ENCODE peak calls at places on chromosomes 2 and 18, in five cellular contexts. One of them, this sample, is unnamed.

GRCh38 chr2:113711857-113712256 is 44.6 kb downstream of the SLC35F5 start:
- DNase-seq in GM06990: no peak
- DNase-seq in colonic mucosa: no peak
- DNase-seq in glutamatergic neuron: no peak
- DNase-seq in kidney: no peak
- DNase-seq in this sample: no peak

GRCh38 chr2:2950403-2950952 is 427.1 kb downstream of the EIPR1 start:
- DNase-seq in colonic mucosa: no peak
- DNase-seq in glutamatergic neuron: no peak
- DNase-seq in kidney: no peak
- DNase-seq in GM06990: no peak
- DNase-seq in this sample: no peak

GRCh38 chr18:42289526-42289925 is 334.5 kb downstream of the PIK3C3 start:
- DNase-seq in kidney: no peak
- DNase-seq in colonic mucosa: no peak
- DNase-seq in GM06990: no peak
- DNase-seq in glutamatergic neuron: no peak
- DNase-seq in this sample: no peak

GRCh38 chr2:177002983-177003382 is 209.6 kb upstream of the HNRNPA3 start:
- DNase-seq in kidney: no peak
- DNase-seq in GM06990: no peak
- DNase-seq in glutamatergic neuron: no peak
- DNase-seq in colonic mucosa: no peak
- DNase-seq in this sample: no peak

GRCh38 chr2:190121971-190122370 is 59.4 kb upstream of the MSTN start:
- DNase-seq in colonic mucosa: no peak
- DNase-seq in GM06990: peak
- DNase-seq in glutamatergic neuron: no peak
- DNase-seq in kidney: no peak
- DNase-seq in this sample: peak

GRCh38 chr2:15976334-15976733 is 36.0 kb downstream of the MYCN start:
- DNase-seq in kidney: no peak
- DNase-seq in GM06990: no peak
- DNase-seq in glutamatergic neuron: no peak
- DNase-seq in colonic mucosa: no peak
- DNase-seq in this sample: no peak

GRCh38 chr2:145431181-145431951 is 911.4 kb upstream of the ZEB2 start:
- DNase-seq in glutamatergic neuron: peak
- DNase-seq in kidney: no peak
- DNase-seq in GM06990: no peak
- DNase-seq in colonic mucosa: no peak
- DNase-seq in this sample: no peak

GRCh38 chr2:159454185-159454584 is 162.2 kb downstream of the BAZ2B start:
- DNase-seq in GM06990: no peak
- DNase-seq in colonic mucosa: no peak
- DNase-seq in glutamatergic neuron: no peak
- DNase-seq in kidney: no peak
- DNase-seq in this sample: peak

GRCh38 chr2:122307772-122308171 is 552.3 kb downstream of the TSN start:
- DNase-seq in kidney: peak
- DNase-seq in colonic mucosa: no peak
- DNase-seq in GM06990: no peak
- DNase-seq in glutamatergic neuron: no peak
- DNase-seq in this sample: no peak

GRCh38 chr2:237694423-237695194 is 67.2 kb downstream of the LRRFIP1 start:
- DNase-seq in GM06990: peak
- DNase-seq in colonic mucosa: no peak
- DNase-seq in glutamatergic neuron: no peak
- DNase-seq in kidney: peak
- DNase-seq in this sample: no peak

GRCh38 chr2:101517753-101518152 is 42.8 kb upstream of the RFX8 start:
- DNase-seq in glutamatergic neuron: no peak
- DNase-seq in kidney: no peak
- DNase-seq in colonic mucosa: no peak
- DNase-seq in GM06990: no peak
- DNase-seq in this sample: peak

GRCh38 chr2:232075080-232075479 is 113.6 kb downstream of the DIS3L2 start:
- DNase-seq in colonic mucosa: no peak
- DNase-seq in GM06990: no peak
- DNase-seq in glutamatergic neuron: no peak
- DNase-seq in kidney: no peak
- DNase-seq in this sample: peak

GRCh38 chr2:112891333-112891950 is 19.5 kb upstream of the IL37 start:
- DNase-seq in GM06990: no peak
- DNase-seq in colonic mucosa: peak
- DNase-seq in kidney: peak
- DNase-seq in glutamatergic neuron: no peak
- DNase-seq in this sample: no peak

GRCh38 chr2:4135765-4136164 is 432.4 kb downstream of the DCDC2C start:
- DNase-seq in glutamatergic neuron: no peak
- DNase-seq in colonic mucosa: no peak
- DNase-seq in GM06990: no peak
- DNase-seq in kidney: peak
- DNase-seq in this sample: no peak

GRCh38 chr2:223618172-223619035 is 16.2 kb upstream of the SCG2 start:
- DNase-seq in GM06990: no peak
- DNase-seq in kidney: no peak
- DNase-seq in colonic mucosa: no peak
- DNase-seq in glutamatergic neuron: peak
- DNase-seq in this sample: no peak

GRCh38 chr2:128315122-128315828 is 3.4 kb downstream of the HS6ST1 start:
- DNase-seq in GM06990: no peak
- DNase-seq in colonic mucosa: no peak
- DNase-seq in kidney: peak
- DNase-seq in glutamatergic neuron: no peak
- DNase-seq in this sample: no peak

GRCh38 chr18:9796933-9797549 is 88.7 kb upstream of the TXNDC2 start:
- DNase-seq in GM06990: no peak
- DNase-seq in colonic mucosa: no peak
- DNase-seq in glutamatergic neuron: peak
- DNase-seq in kidney: no peak
- DNase-seq in this sample: peak

GRCh38 chr2:64914247-64914646 is 75.0 kb upstream of the SLC1A4 start:
- DNase-seq in kidney: no peak
- DNase-seq in GM06990: no peak
- DNase-seq in glutamatergic neuron: no peak
- DNase-seq in colonic mucosa: no peak
- DNase-seq in this sample: no peak

GRCh38 chr2:133266075-133266925 is 302.0 kb downstream of the NCKAP5 start:
- DNase-seq in kidney: peak
- DNase-seq in GM06990: peak
- DNase-seq in glutamatergic neuron: peak
- DNase-seq in colonic mucosa: no peak
- DNase-seq in this sample: peak

GRCh38 chr18:8635087-8635486 is 25.9 kb downstream of the RAB12 start:
- DNase-seq in kidney: no peak
- DNase-seq in colonic mucosa: no peak
- DNase-seq in GM06990: no peak
- DNase-seq in glutamatergic neuron: no peak
- DNase-seq in this sample: peak

GRCh38 chr18:44839239-44839666 is 158.6 kb downstream of the SETBP1 start:
- DNase-seq in kidney: peak
- DNase-seq in colonic mucosa: peak
- DNase-seq in GM06990: peak
- DNase-seq in glutamatergic neuron: peak
- DNase-seq in this sample: peak

GRCh38 chr2:85468704-85469349 is 50.3 kb downstream of the SH2D6 start:
- DNase-seq in GM06990: no peak
- DNase-seq in colonic mucosa: peak
- DNase-seq in kidney: no peak
- DNase-seq in glutamatergic neuron: no peak
- DNase-seq in this sample: peak

GRCh38 chr2:73260338-73260984 is 23.8 kb downstream of the FBXO41 start:
- DNase-seq in GM06990: no peak
- DNase-seq in kidney: no peak
- DNase-seq in glutamatergic neuron: peak
- DNase-seq in colonic mucosa: no peak
- DNase-seq in this sample: peak

GRCh38 chr2:159783559-159783958 is 14.4 kb downstream of the CD302 start:
- DNase-seq in kidney: no peak
- DNase-seq in glutamatergic neuron: no peak
- DNase-seq in GM06990: no peak
- DNase-seq in colonic mucosa: no peak
- DNase-seq in this sample: no peak

GRCh38 chr2:192675640-192676039 is 480.9 kb upstream of the TMEFF2 start:
- DNase-seq in GM06990: no peak
- DNase-seq in glutamatergic neuron: no peak
- DNase-seq in kidney: no peak
- DNase-seq in colonic mucosa: no peak
- DNase-seq in this sample: no peak

GRCh38 chr18:6963452-6964097 is 154.0 kb downstream of the LAMA1 start:
- DNase-seq in GM06990: no peak
- DNase-seq in kidney: no peak
- DNase-seq in glutamatergic neuron: no peak
- DNase-seq in colonic mucosa: no peak
- DNase-seq in this sample: no peak

GRCh38 chr18:7273301-7273911 is 42.5 kb downstream of the LRRC30 start:
- DNase-seq in colonic mucosa: peak
- DNase-seq in kidney: peak
- DNase-seq in glutamatergic neuron: no peak
- DNase-seq in GM06990: no peak
- DNase-seq in this sample: peak

DNA sequence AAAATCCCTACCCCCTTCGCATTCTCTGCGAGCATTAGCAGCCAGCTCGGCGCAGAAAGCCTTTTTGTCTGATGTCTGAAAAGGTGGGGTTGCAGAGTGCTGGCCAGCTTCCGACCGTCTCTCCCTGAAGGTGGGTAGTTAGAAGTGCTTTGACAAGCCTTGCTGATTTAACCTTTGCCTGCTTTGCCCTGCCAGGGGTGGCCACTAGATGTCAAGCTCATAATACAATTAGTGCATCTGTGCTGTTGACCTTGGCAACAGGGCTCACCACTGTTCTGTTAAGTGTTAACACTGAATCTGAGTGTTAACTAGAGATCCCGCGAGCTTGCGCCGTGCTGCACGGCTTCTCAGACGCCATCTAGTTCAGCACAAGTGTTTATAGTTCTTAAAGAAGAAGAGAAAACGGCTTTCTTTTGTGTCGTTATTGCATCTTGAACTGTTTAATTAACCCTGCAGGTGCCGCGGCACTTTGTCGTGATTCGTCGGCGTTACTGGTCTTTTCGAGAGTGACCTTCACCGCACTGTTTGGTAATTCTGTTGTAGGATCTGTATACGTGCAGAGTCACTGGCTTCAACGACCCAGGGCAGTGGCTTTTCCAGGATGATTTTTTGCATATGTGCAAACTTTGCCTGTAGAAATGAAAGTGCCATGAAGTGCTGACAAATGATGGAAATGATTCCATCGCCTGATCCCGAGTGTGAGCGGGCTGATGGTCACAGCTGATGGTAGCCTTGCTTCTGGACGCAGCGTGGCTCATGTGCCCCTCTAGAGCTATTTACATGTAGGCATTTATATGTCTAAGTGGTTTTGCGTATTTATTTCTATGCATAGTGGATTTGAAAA is 5.5 kb downstream of the SALL3 start:
- DNase-seq in colonic mucosa: no peak
- DNase-seq in kidney: no peak
- DNase-seq in GM06990: no peak
- DNase-seq in glutamatergic neuron: peak
- DNase-seq in this sample: peak
- TF ChIP-seq CTCF in colonic mucosa: no peak
- TF ChIP-seq CTCF in kidney: peak
- TF ChIP-seq CTCF in GM06990: peak
- TF ChIP-seq CTCF in glutamatergic neuron: peak
- TF ChIP-seq CTCF in this sample: peak

GRCh38 chr2:119174216-119174992 is 15.9 kb upstream of the C1QL2 start:
- DNase-seq in kidney: no peak
- DNase-seq in colonic mucosa: peak
- DNase-seq in GM06990: peak
- DNase-seq in glutamatergic neuron: peak
- DNase-seq in this sample: peak
- TF ChIP-seq CTCF in kidney: peak
- TF ChIP-seq CTCF in colonic mucosa: peak
- TF ChIP-seq CTCF in GM06990: peak
- TF ChIP-seq CTCF in glutamatergic neuron: peak
- TF ChIP-seq CTCF in this sample: peak

GRCh38 chr18:2134364-2134763 is 436.9 kb downstream of the METTL4 start:
- DNase-seq in kidney: no peak
- DNase-seq in GM06990: no peak
- DNase-seq in glutamatergic neuron: no peak
- DNase-seq in colonic mucosa: no peak
- DNase-seq in this sample: no peak
- TF ChIP-seq CTCF in kidney: no peak
- TF ChIP-seq CTCF in GM06990: no peak
- TF ChIP-seq CTCF in glutamatergic neuron: no peak
- TF ChIP-seq CTCF in colonic mucosa: no peak
- TF ChIP-seq CTCF in this sample: no peak

GRCh38 chr2:20506281-20506685 is 59.4 kb downstream of the RHOB start:
- DNase-seq in GM06990: no peak
- DNase-seq in glutamatergic neuron: no peak
- DNase-seq in colonic mucosa: no peak
- DNase-seq in kidney: no peak
- DNase-seq in this sample: peak
- TF ChIP-seq CTCF in GM06990: no peak
- TF ChIP-seq CTCF in glutamatergic neuron: no peak
- TF ChIP-seq CTCF in colonic mucosa: no peak
- TF ChIP-seq CTCF in kidney: peak
- TF ChIP-seq CTCF in this sample: peak

DNA sequence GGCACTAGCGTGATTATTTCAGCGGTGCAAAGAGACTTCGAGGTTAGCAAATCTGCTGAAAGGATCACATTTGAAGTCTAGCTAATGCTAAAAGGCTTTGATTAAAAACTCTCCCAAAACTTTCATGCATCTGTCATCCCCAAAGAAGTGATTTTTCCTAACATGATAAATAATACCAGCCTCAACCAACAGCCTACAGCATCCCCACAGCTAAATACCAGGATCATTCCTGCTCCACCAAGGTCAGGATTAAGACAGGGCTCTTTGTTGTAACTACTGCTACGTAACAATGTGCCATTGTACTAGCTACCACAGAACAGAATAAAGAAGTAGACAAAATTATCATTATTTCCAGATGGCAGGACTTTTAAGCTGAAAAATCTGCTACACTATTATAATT is 1.6 kb downstream of the OR6B3 start:
- DNase-seq in kidney: no peak
- DNase-seq in colonic mucosa: no peak
- DNase-seq in GM06990: no peak
- DNase-seq in glutamatergic neuron: no peak
- DNase-seq in this sample: peak
- TF ChIP-seq CTCF in kidney: no peak
- TF ChIP-seq CTCF in colonic mucosa: no peak
- TF ChIP-seq CTCF in GM06990: no peak
- TF ChIP-seq CTCF in glutamatergic neuron: no peak
- TF ChIP-seq CTCF in this sample: no peak